ENCODE peak calls at places on chromosomes 16 and 17, in ten cellular contexts. One of them, this sample, is unnamed.

GRCh38 chr17:82752371-82753200 is 721 bp downstream of the TBCD start:
- DNase-seq in heart right ventricle: peak; percentile 38
- DNase-seq in ovary: no peak
- DNase-seq in fibroblast of lung: no peak
- DNase-seq in esophagus squamous epithelium: no peak
- DNase-seq in stomach: no peak
- DNase-seq in hepatocyte: no peak
- DNase-seq in CD8-positive, alpha-beta T cell: no peak
- DNase-seq in MM.1S: peak; percentile 33
- DNase-seq in neural progenitor cell: peak; percentile 53
- DNase-seq in this sample: no peak

GRCh38 chr16:68400083-68400923 is 48.0 kb downstream of the SMPD3 start:
- DNase-seq in heart right ventricle: no peak
- DNase-seq in ovary: no peak
- DNase-seq in fibroblast of lung: no peak
- DNase-seq in esophagus squamous epithelium: no peak
- DNase-seq in stomach: no peak
- DNase-seq in hepatocyte: no peak
- DNase-seq in CD8-positive, alpha-beta T cell: no peak
- DNase-seq in MM.1S: no peak
- DNase-seq in neural progenitor cell: no peak
- DNase-seq in this sample: no peak

GRCh38 chr16:22635345-22635744 is 124.7 kb downstream of the NPIPB5 start:
- DNase-seq in heart right ventricle: no peak
- DNase-seq in ovary: no peak
- DNase-seq in fibroblast of lung: no peak
- DNase-seq in esophagus squamous epithelium: no peak
- DNase-seq in stomach: no peak
- DNase-seq in hepatocyte: no peak
- DNase-seq in CD8-positive, alpha-beta T cell: no peak
- DNase-seq in MM.1S: no peak
- DNase-seq in neural progenitor cell: no peak
- DNase-seq in this sample: no peak

GRCh38 chr16:19143241-19143640 is 24.8 kb upstream of the SYT17 start:
- DNase-seq in heart right ventricle: no peak
- DNase-seq in ovary: no peak
- DNase-seq in fibroblast of lung: no peak
- DNase-seq in esophagus squamous epithelium: no peak
- DNase-seq in stomach: no peak
- DNase-seq in hepatocyte: no peak
- DNase-seq in CD8-positive, alpha-beta T cell: no peak
- DNase-seq in MM.1S: no peak
- DNase-seq in neural progenitor cell: no peak
- DNase-seq in this sample: no peak

GRCh38 chr17:44214896-44215295 is 4.6 kb downstream of the UBTF start:
- DNase-seq in heart right ventricle: no peak
- DNase-seq in ovary: no peak
- DNase-seq in fibroblast of lung: no peak
- DNase-seq in esophagus squamous epithelium: no peak
- DNase-seq in stomach: no peak
- DNase-seq in hepatocyte: no peak
- DNase-seq in CD8-positive, alpha-beta T cell: no peak
- DNase-seq in MM.1S: no peak
- DNase-seq in neural progenitor cell: no peak
- DNase-seq in this sample: no peak

GRCh38 chr16:1158456-1159324 is 5.8 kb downstream of the CACNA1H start:
- DNase-seq in heart right ventricle: peak; percentile 84
- DNase-seq in ovary: peak; percentile 95
- DNase-seq in fibroblast of lung: peak; percentile 18
- DNase-seq in esophagus squamous epithelium: no peak
- DNase-seq in stomach: no peak
- DNase-seq in hepatocyte: no peak
- DNase-seq in CD8-positive, alpha-beta T cell: no peak
- DNase-seq in MM.1S: no peak
- DNase-seq in neural progenitor cell: no peak
- DNase-seq in this sample: no peak

GRCh38 chr17:1076299-1076981 is 79.5 kb downstream of the TIMM22 start:
- DNase-seq in heart right ventricle: no peak
- DNase-seq in ovary: no peak
- DNase-seq in fibroblast of lung: no peak
- DNase-seq in esophagus squamous epithelium: no peak
- DNase-seq in stomach: no peak
- DNase-seq in hepatocyte: no peak
- DNase-seq in CD8-positive, alpha-beta T cell: no peak
- DNase-seq in MM.1S: peak; percentile 91
- DNase-seq in neural progenitor cell: no peak
- DNase-seq in this sample: no peak

GRCh38 chr17:62724398-62725146 is 83.5 kb downstream of the MARCHF10 start:
- DNase-seq in heart right ventricle: no peak
- DNase-seq in ovary: no peak
- DNase-seq in fibroblast of lung: no peak
- DNase-seq in esophagus squamous epithelium: no peak
- DNase-seq in stomach: no peak
- DNase-seq in hepatocyte: no peak
- DNase-seq in CD8-positive, alpha-beta T cell: peak; percentile 59
- DNase-seq in MM.1S: peak; percentile 96
- DNase-seq in neural progenitor cell: no peak
- DNase-seq in this sample: no peak

GRCh38 chr16:12433691-12434390 is 369.8 kb downstream of the CPPED1 start:
- DNase-seq in heart right ventricle: no peak
- DNase-seq in ovary: no peak
- DNase-seq in fibroblast of lung: no peak
- DNase-seq in esophagus squamous epithelium: no peak
- DNase-seq in stomach: no peak
- DNase-seq in hepatocyte: no peak
- DNase-seq in CD8-positive, alpha-beta T cell: no peak
- DNase-seq in MM.1S: no peak
- DNase-seq in neural progenitor cell: no peak
- DNase-seq in this sample: no peak

GRCh38 chr16:66373667-66374066 is 7.2 kb downstream of the CDH5 start:
- DNase-seq in heart right ventricle: no peak
- DNase-seq in ovary: no peak
- DNase-seq in fibroblast of lung: no peak
- DNase-seq in esophagus squamous epithelium: no peak
- DNase-seq in stomach: no peak
- DNase-seq in hepatocyte: no peak
- DNase-seq in CD8-positive, alpha-beta T cell: no peak
- DNase-seq in MM.1S: no peak
- DNase-seq in neural progenitor cell: no peak
- DNase-seq in this sample: no peak

GRCh38 chr17:10295728-10296343 is 77.0 kb downstream of the MYH13 start:
- DNase-seq in heart right ventricle: peak; percentile 21
- DNase-seq in ovary: no peak
- DNase-seq in fibroblast of lung: peak; percentile 56
- DNase-seq in esophagus squamous epithelium: no peak
- DNase-seq in stomach: no peak
- DNase-seq in hepatocyte: peak; percentile 82
- DNase-seq in CD8-positive, alpha-beta T cell: peak; percentile 14
- DNase-seq in MM.1S: peak; percentile 25
- DNase-seq in neural progenitor cell: peak; percentile 78
- DNase-seq in this sample: peak; percentile 40

GRCh38 chr17:81986606-81987005 is 9.2 kb downstream of the ASPSCR1 start:
- DNase-seq in heart right ventricle: no peak
- DNase-seq in ovary: no peak
- DNase-seq in fibroblast of lung: no peak
- DNase-seq in esophagus squamous epithelium: no peak
- DNase-seq in stomach: no peak
- DNase-seq in hepatocyte: no peak
- DNase-seq in CD8-positive, alpha-beta T cell: no peak
- DNase-seq in MM.1S: no peak
- DNase-seq in neural progenitor cell: no peak
- DNase-seq in this sample: no peak

GRCh38 chr17:77346765-77347164 is 206.0 kb downstream of the SEC14L1 start:
- DNase-seq in heart right ventricle: no peak
- DNase-seq in ovary: no peak
- DNase-seq in fibroblast of lung: no peak
- DNase-seq in esophagus squamous epithelium: no peak
- DNase-seq in stomach: no peak
- DNase-seq in hepatocyte: no peak
- DNase-seq in CD8-positive, alpha-beta T cell: no peak
- DNase-seq in MM.1S: no peak
- DNase-seq in neural progenitor cell: no peak
- DNase-seq in this sample: no peak

GRCh38 chr17:47324224-47325020 is 667 bp downstream of the EFCAB13 start:
- DNase-seq in heart right ventricle: peak; percentile 35
- DNase-seq in ovary: peak; percentile 49
- DNase-seq in fibroblast of lung: peak; percentile 36
- DNase-seq in esophagus squamous epithelium: no peak
- DNase-seq in stomach: peak; percentile 63
- DNase-seq in hepatocyte: peak; percentile 55
- DNase-seq in CD8-positive, alpha-beta T cell: peak; percentile 45
- DNase-seq in MM.1S: no peak
- DNase-seq in neural progenitor cell: peak; percentile 48
- DNase-seq in this sample: peak; percentile 78

GRCh38 chr16:87227651-87228015 is 89.6 kb downstream of the C16orf95 start:
- DNase-seq in heart right ventricle: peak; percentile 47
- DNase-seq in ovary: no peak
- DNase-seq in fibroblast of lung: peak; percentile 39
- DNase-seq in esophagus squamous epithelium: no peak
- DNase-seq in stomach: no peak
- DNase-seq in hepatocyte: no peak
- DNase-seq in CD8-positive, alpha-beta T cell: no peak
- DNase-seq in MM.1S: no peak
- DNase-seq in neural progenitor cell: no peak
- DNase-seq in this sample: no peak

GRCh38 chr16:29306953-29307597 is 99.4 kb downstream of the NPIPB11 start:
- DNase-seq in heart right ventricle: no peak
- DNase-seq in ovary: no peak
- DNase-seq in fibroblast of lung: peak; percentile 19
- DNase-seq in esophagus squamous epithelium: no peak
- DNase-seq in stomach: no peak
- DNase-seq in hepatocyte: no peak
- DNase-seq in CD8-positive, alpha-beta T cell: no peak
- DNase-seq in MM.1S: no peak
- DNase-seq in neural progenitor cell: no peak
- DNase-seq in this sample: no peak

GRCh38 chr17:82943339-82943738 is 103.5 kb upstream of the ZNF750 start:
- DNase-seq in heart right ventricle: no peak
- DNase-seq in ovary: no peak
- DNase-seq in fibroblast of lung: no peak
- DNase-seq in esophagus squamous epithelium: no peak
- DNase-seq in stomach: no peak
- DNase-seq in hepatocyte: no peak
- DNase-seq in CD8-positive, alpha-beta T cell: no peak
- DNase-seq in MM.1S: no peak
- DNase-seq in neural progenitor cell: no peak
- DNase-seq in this sample: no peak

GRCh38 chr17:17816831-17817551 is 19.8 kb downstream of the SREBF1 start:
- DNase-seq in heart right ventricle: no peak
- DNase-seq in ovary: no peak
- DNase-seq in fibroblast of lung: no peak
- DNase-seq in esophagus squamous epithelium: no peak
- DNase-seq in stomach: no peak
- DNase-seq in hepatocyte: no peak
- DNase-seq in CD8-positive, alpha-beta T cell: no peak
- DNase-seq in MM.1S: no peak
- DNase-seq in neural progenitor cell: no peak
- DNase-seq in this sample: no peak
- TF ChIP-seq CTCF in heart right ventricle: no peak
- TF ChIP-seq CTCF in ovary: no peak
- TF ChIP-seq CTCF in fibroblast of lung: no peak
- TF ChIP-seq CTCF in esophagus squamous epithelium: no peak
- TF ChIP-seq CTCF in stomach: no peak
- TF ChIP-seq CTCF in hepatocyte: no peak
- TF ChIP-seq CTCF in CD8-positive, alpha-beta T cell: no peak
- TF ChIP-seq CTCF in MM.1S: no peak
- TF ChIP-seq CTCF in neural progenitor cell: no peak
- TF ChIP-seq CTCF in this sample: no peak

GRCh38 chr16:14449790-14450463 is 180.1 kb downstream of the PARN start:
- DNase-seq in heart right ventricle: no peak
- DNase-seq in ovary: no peak
- DNase-seq in fibroblast of lung: no peak
- DNase-seq in esophagus squamous epithelium: no peak
- DNase-seq in stomach: no peak
- DNase-seq in hepatocyte: no peak
- DNase-seq in CD8-positive, alpha-beta T cell: no peak
- DNase-seq in MM.1S: no peak
- DNase-seq in neural progenitor cell: no peak
- DNase-seq in this sample: no peak
- H3K36me3 ChIP-seq in heart right ventricle: peaks cover 20% of the 10 kb centered on the region
- H3K36me3 ChIP-seq in ovary: no peaks in the 10 kb centered on the region
- H3K36me3 ChIP-seq in fibroblast of lung: peaks cover 1% of the 10 kb centered on the region
- H3K36me3 ChIP-seq in esophagus squamous epithelium: no peaks in the 10 kb centered on the region
- H3K36me3 ChIP-seq in stomach: peaks cover 17% of the 10 kb centered on the region
- H3K36me3 ChIP-seq in hepatocyte: no peaks in the 10 kb centered on the region
- H3K36me3 ChIP-seq in CD8-positive, alpha-beta T cell: no peaks in the 10 kb centered on the region
- H3K36me3 ChIP-seq in MM.1S: no peaks in the 10 kb centered on the region
- H3K36me3 ChIP-seq in neural progenitor cell: no peaks in the 10 kb centered on the region
- H3K36me3 ChIP-seq in this sample: no peaks in the 10 kb centered on the region

DNA sequence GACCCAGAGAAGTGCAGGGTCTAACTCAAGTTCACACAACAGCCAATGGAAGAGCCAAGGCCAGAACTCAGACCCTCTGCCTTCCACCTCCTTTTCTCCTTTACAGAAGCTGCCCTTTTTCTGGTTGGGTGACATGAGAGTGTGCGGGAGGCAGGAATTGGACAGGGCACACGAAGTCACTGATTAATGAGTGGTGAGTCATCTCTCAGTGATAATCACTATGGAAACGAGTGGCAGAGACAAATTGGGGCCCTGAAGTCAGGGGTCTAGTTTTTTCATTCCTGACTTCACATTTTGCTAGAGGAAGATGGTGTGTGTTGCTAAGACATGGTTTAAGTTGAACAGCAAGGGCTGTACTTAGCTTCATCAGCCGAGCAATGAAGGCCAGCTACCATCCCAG is 312.7 kb upstream of the CCL2 start:
- DNase-seq in heart right ventricle: no peak
- DNase-seq in ovary: no peak
- DNase-seq in fibroblast of lung: no peak
- DNase-seq in esophagus squamous epithelium: no peak
- DNase-seq in stomach: no peak
- DNase-seq in hepatocyte: peak; percentile 17
- DNase-seq in CD8-positive, alpha-beta T cell: no peak
- DNase-seq in MM.1S: no peak
- DNase-seq in neural progenitor cell: no peak
- DNase-seq in this sample: no peak
- TF ChIP-seq CTCF in heart right ventricle: no peak
- TF ChIP-seq CTCF in ovary: no peak
- TF ChIP-seq CTCF in fibroblast of lung: no peak
- TF ChIP-seq CTCF in esophagus squamous epithelium: no peak
- TF ChIP-seq CTCF in stomach: no peak
- TF ChIP-seq CTCF in hepatocyte: no peak
- TF ChIP-seq CTCF in CD8-positive, alpha-beta T cell: no peak
- TF ChIP-seq CTCF in MM.1S: no peak
- TF ChIP-seq CTCF in neural progenitor cell: no peak
- TF ChIP-seq CTCF in this sample: no peak

GRCh38 chr16:31077024-31077423 is 2.8 kb downstream of the ZNF646 start:
- DNase-seq in heart right ventricle: no peak
- DNase-seq in ovary: no peak
- DNase-seq in fibroblast of lung: no peak
- DNase-seq in esophagus squamous epithelium: no peak
- DNase-seq in stomach: no peak
- DNase-seq in hepatocyte: no peak
- DNase-seq in CD8-positive, alpha-beta T cell: no peak
- DNase-seq in MM.1S: no peak
- DNase-seq in neural progenitor cell: no peak
- DNase-seq in this sample: no peak
- H3K36me3 ChIP-seq in heart right ventricle: peaks cover 62% of the 10 kb centered on the region
- H3K36me3 ChIP-seq in ovary: no peaks in the 10 kb centered on the region
- H3K36me3 ChIP-seq in fibroblast of lung: peaks cover 35% of the 10 kb centered on the region
- H3K36me3 ChIP-seq in esophagus squamous epithelium: peaks cover 33% of the 10 kb centered on the region
- H3K36me3 ChIP-seq in stomach: peaks cover 60% of the 10 kb centered on the region
- H3K36me3 ChIP-seq in hepatocyte: no peaks in the 10 kb centered on the region
- H3K36me3 ChIP-seq in CD8-positive, alpha-beta T cell: peaks cover 22% of the 10 kb centered on the region
- H3K36me3 ChIP-seq in MM.1S: no peaks in the 10 kb centered on the region
- H3K36me3 ChIP-seq in neural progenitor cell: no peaks in the 10 kb centered on the region
- H3K36me3 ChIP-seq in this sample: peaks cover 3% of the 10 kb centered on the region

GRCh38 chr17:6454495-6455320 is 10.5 kb downstream of the PIMREG start:
- DNase-seq in heart right ventricle: no peak
- DNase-seq in ovary: no peak
- DNase-seq in fibroblast of lung: no peak
- DNase-seq in esophagus squamous epithelium: no peak
- DNase-seq in stomach: no peak
- DNase-seq in hepatocyte: no peak
- DNase-seq in CD8-positive, alpha-beta T cell: no peak
- DNase-seq in MM.1S: no peak
- DNase-seq in neural progenitor cell: peak; percentile 60
- DNase-seq in this sample: no peak
- TF ChIP-seq CTCF in heart right ventricle: no peak
- TF ChIP-seq CTCF in ovary: no peak
- TF ChIP-seq CTCF in fibroblast of lung: no peak
- TF ChIP-seq CTCF in esophagus squamous epithelium: no peak
- TF ChIP-seq CTCF in stomach: no peak
- TF ChIP-seq CTCF in hepatocyte: no peak
- TF ChIP-seq CTCF in CD8-positive, alpha-beta T cell: no peak
- TF ChIP-seq CTCF in MM.1S: no peak
- TF ChIP-seq CTCF in neural progenitor cell: no peak
- TF ChIP-seq CTCF in this sample: no peak